ENCODE peak calls at places on chromosomes 5 and 9, in seven cellular contexts. Q, P, D, E, I, F and Y are unnamed samples.

GRCh38 chr9:84238652-84239051 is 101.9 kb downstream of the SLC28A3 start:
- DNase-seq in Q (no peak), P (no peak), D (no peak), E (no peak), I (no peak), F (peak), Y (no peak)

GRCh38 chr9:126125177-126125576 is 201.5 kb upstream of the MVB12B start:
- DNase-seq in Q (no peak), P (no peak), D (no peak), E (no peak), I (peak), F (no peak), Y (no peak)

GRCh38 chr5:41270423-41271251 is 57.3 kb upstream of the C6 start:
- DNase-seq in Q (peak), P (peak), D (peak), E (peak), I (peak), F (peak), Y (peak)

GRCh38 chr9:96203867-96204412 is 98.0 kb downstream of the HSD17B3 start:
- DNase-seq in Q (no peak), P (no peak), D (no peak), E (peak), I (no peak), F (no peak), Y (no peak)

GRCh38 chr5:103428411-103428871 is 134.1 kb downstream of the NUDT12 start:
- DNase-seq in Q (no peak), P (peak), D (no peak), E (peak), I (peak), F (no peak), Y (peak)

GRCh38 chr5:107032629-107033028 is 638.1 kb downstream of the EFNA5 start:
- DNase-seq in Q (no peak), P (no peak), D (no peak), E (no peak), I (no peak), F (no peak), Y (no peak)

GRCh38 chr9:4886698-4887097 is 94.0 kb downstream of the RCL1 start:
- DNase-seq in Q (no peak), P (no peak), D (no peak), E (no peak), I (no peak), F (no peak), Y (no peak)

GRCh38 chr5:99187611-99188010 is 258.8 kb upstream of the CHD1 start:
- DNase-seq in Q (no peak), P (no peak), D (no peak), E (no peak), I (no peak), F (no peak), Y (no peak)

GRCh38 chr9:16026886-16027285 is 474.0 kb downstream of the CCDC171 start:
- DNase-seq in Q (no peak), P (no peak), D (no peak), E (no peak), I (no peak), F (no peak), Y (no peak)

GRCh38 chr9:120477534-120478001 is 102.4 kb downstream of the CDK5RAP2 start:
- DNase-seq in Q (peak), P (peak), D (peak), E (peak), I (peak), F (peak), Y (peak)

GRCh38 chr5:180090098-180090768 is 18.7 kb upstream of the RNF130 start:
- DNase-seq in Q (peak), P (no peak), D (peak), E (peak), I (peak), F (peak), Y (no peak)

GRCh38 chr9:127805620-127806019 is 2.9 kb downstream of the FPGS start:
- DNase-seq in Q (no peak), P (no peak), D (no peak), E (no peak), I (no peak), F (peak), Y (no peak)

GRCh38 chr5:145856285-145856818 is 16.5 kb downstream of the GRXCR2 start:
- DNase-seq in Q (peak), P (no peak), D (peak), E (peak), I (peak), F (no peak), Y (no peak)

GRCh38 chr9:114341152-114341830 is 11.6 kb downstream of the ORM2 start:
- DNase-seq in Q (no peak), P (no peak), D (no peak), E (no peak), I (no peak), F (no peak), Y (no peak)

GRCh38 chr9:137972988-137973470 is 95.4 kb downstream of the CACNA1B start:
- DNase-seq in Q (peak), P (no peak), D (no peak), E (no peak), I (no peak), F (no peak), Y (no peak)

GRCh38 chr9:19376931-19377330 is 3.1 kb downstream of the RPS6 start:
- DNase-seq in Q (no peak), P (no peak), D (no peak), E (no peak), I (no peak), F (no peak), Y (no peak)

GRCh38 chr5:154015071-154015693 is 23.5 kb downstream of the FAM114A2 start:
- DNase-seq in Q (no peak), P (no peak), D (no peak), E (peak), I (no peak), F (no peak), Y (no peak)

GRCh38 chr5:142219146-142219545 is 105.7 kb downstream of the SPRY4 start:
- DNase-seq in Q (no peak), P (no peak), D (no peak), E (no peak), I (no peak), F (no peak), Y (no peak)

GRCh38 chr5:166401391-166401790 is 1890.1 kb upstream of the WWC1 start:
- DNase-seq in Q (no peak), P (no peak), D (no peak), E (no peak), I (no peak), F (no peak), Y (no peak)

GRCh38 chr5:43270686-43271085 is 42.5 kb downstream of the HMGCS1 start:
- DNase-seq in Q (no peak), P (no peak), D (no peak), E (no peak), I (no peak), F (peak), Y (no peak)

GRCh38 chr5:43279548-43280274 is 33.5 kb downstream of the HMGCS1 start:
- DNase-seq in Q (no peak), P (no peak), D (no peak), E (no peak), I (no peak), F (no peak), Y (no peak)

GRCh38 chr5:43273552-43273951 is 39.7 kb downstream of the HMGCS1 start:
- DNase-seq in Q (no peak), P (no peak), D (no peak), E (no peak), I (no peak), F (no peak), Y (no peak)

GRCh38 chr5:43275391-43275790 is 37.8 kb downstream of the HMGCS1 start:
- DNase-seq in Q (no peak), P (no peak), D (no peak), E (peak), I (no peak), F (no peak), Y (no peak)

GRCh38 chr5:43274435-43275114 is 38.6 kb downstream of the HMGCS1 start:
- DNase-seq in Q (no peak), P (no peak), D (no peak), E (no peak), I (no peak), F (no peak), Y (no peak)
- H3K4me3 ChIP-seq in Q (no peak), P (no peak), D (no peak), E (no peak), I (no peak), F (no peak), Y (no peak)

GRCh38 chr5:133082128-133082527 is 30.3 kb downstream of the HSPA4 start:
- DNase-seq in Q (no peak), P (no peak), D (no peak), E (no peak), I (no peak), F (no peak), Y (no peak)
- H3K4me3 ChIP-seq in Q (no peak), P (no peak), D (no peak), E (no peak), I (no peak), F (no peak), Y (no peak)

GRCh38 chr5:54470191-54470590 is 14.7 kb downstream of the HSPB3 start:
- DNase-seq in Q (no peak), P (no peak), D (no peak), E (no peak), I (peak), F (no peak), Y (no peak)

GRCh38 chr5:54471398-54471797 is 15.9 kb downstream of the HSPB3 start:
- DNase-seq in Q (no peak), P (no peak), D (no peak), E (no peak), I (no peak), F (no peak), Y (no peak)

GRCh38 chr5:54469655-54470054 is 14.2 kb downstream of the HSPB3 start:
- DNase-seq in Q (no peak), P (no peak), D (no peak), E (no peak), I (peak), F (peak), Y (no peak)

DNA sequence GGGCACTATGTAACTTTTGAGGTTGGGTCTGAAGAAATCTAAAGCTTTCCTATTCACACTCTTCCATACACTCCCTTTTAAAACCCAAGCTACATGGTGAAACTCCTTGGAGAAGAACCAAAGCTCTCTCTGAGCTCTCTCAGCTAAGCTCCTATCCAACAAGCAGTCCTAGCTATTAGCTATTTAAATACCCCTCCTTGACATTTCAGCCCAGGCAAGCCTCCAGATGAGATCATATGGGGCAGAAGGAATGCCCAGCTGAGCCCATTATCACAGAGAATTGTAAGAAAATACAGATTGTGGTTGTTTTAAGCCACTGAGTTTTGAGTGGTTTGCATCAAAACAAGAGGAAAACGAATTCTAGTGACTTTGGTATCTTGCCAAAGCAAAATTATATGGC is 15.2 kb downstream of the HSPB3 start:
- DNase-seq in Q (no peak), P (no peak), D (no peak), E (no peak), I (peak), F (no peak), Y (peak)
- H3K4me3 ChIP-seq in Q (no peak), P (no peak), D (no peak), E (no peak), I (no peak), F (no peak), Y (no peak)

GRCh38 chr5:161498531-161498930 is 48.0 kb downstream of the GABRB2 start:
- DNase-seq in Q (no peak), P (no peak), D (no peak), E (no peak), I (no peak), F (no peak), Y (no peak)
- H3K4me3 ChIP-seq in Q (no peak), P (no peak), D (no peak), E (no peak), I (no peak), F (no peak), Y (no peak)